ENCODE peak calls at places on chromosomes 2 and 18, in seven cellular contexts. P is cardiac muscle cell; U is CD4-positive, CD25-positive, alpha-beta regulatory T cell; G is transverse colon; I is HCT116; E is caudate nucleus; T is sigmoid colon. R is an unnamed sample.
A peak's percentile ranks its signal among the peaks of the same experiment; 100 is the strongest.

GRCh38 chr2:53970095-53970897 is 497 bp downstream of the PSME4 start:
- DNase-seq in U (peak; percentile 56), G (peak; percentile 40), T (peak; percentile 74), I (no peak), E (peak; percentile 50), P (peak; percentile 55), R (peak; percentile 77)

GRCh38 chr2:61187069-61187468 is 25.1 kb downstream of the C2orf74 start:
- DNase-seq in I (no peak), T (no peak), E (no peak), G (no peak), P (no peak), U (no peak), R (no peak)

GRCh38 chr2:209460151-209460761 is 36.4 kb downstream of the MAP2 start:
- DNase-seq in E (no peak), G (no peak), I (no peak), P (no peak), T (no peak), U (no peak), R (no peak)

GRCh38 chr18:8329186-8329771 is 280.0 kb upstream of the RAB12 start:
- DNase-seq in I (no peak), U (no peak), P (peak; percentile 68), T (no peak), E (no peak), G (no peak), R (peak; percentile 68)

GRCh38 chr2:208234786-208235185 is 20.1 kb downstream of the IDH1 start:
- DNase-seq in T (no peak), I (no peak), U (no peak), G (no peak), P (no peak), E (no peak), R (no peak)

GRCh38 chr2:156800781-156801366 is 364.7 kb downstream of the GPD2 start:
- DNase-seq in I (no peak), T (no peak), P (no peak), U (no peak), G (no peak), E (no peak), R (no peak)

GRCh38 chr2:71136174-71136573 is 5.7 kb downstream of the MPHOSPH10 start:
- DNase-seq in I (no peak), P (no peak), T (no peak), G (no peak), U (no peak), E (no peak), R (no peak)

GRCh38 chr2:234954551-234954992 is 2.8 kb downstream of the SH3BP4 start:
- DNase-seq in T (peak; percentile 49), E (no peak), U (no peak), P (peak; percentile 61), I (no peak), G (no peak), R (peak; percentile 32)

GRCh38 chr2:222794585-222795579 is 66.0 kb upstream of the ACSL3 start:
- DNase-seq in T (no peak), E (no peak), I (no peak), G (no peak), P (no peak), U (no peak), R (no peak)

GRCh38 chr2:231605607-231606091 is 13.0 kb downstream of the TEX44 start:
- DNase-seq in T (peak; percentile 76), I (no peak), U (no peak), P (no peak), E (peak; percentile 71), G (peak; percentile 17), R (peak; percentile 88)

GRCh38 chr2:201137505-201138400 is 21.8 kb downstream of the CFLAR start:
- DNase-seq in U (no peak), T (no peak), E (no peak), P (no peak), G (no peak), I (no peak), R (no peak)
- H3K27ac ChIP-seq in U (no peak overlapping the region), T (no peak overlapping the region), E (no peak overlapping the region), P (no peak overlapping the region), G (no peak overlapping the region), I (no peak overlapping the region), R (no peak overlapping the region)

GRCh38 chr2:168633200-168633599 is 169.2 kb upstream of the NOSTRIN start:
- DNase-seq in T (no peak), E (no peak), I (no peak), P (peak; percentile 39), U (no peak), G (no peak), R (no peak)

GRCh38 chr2:168635065-168635577 is 167.3 kb upstream of the NOSTRIN start:
- DNase-seq in U (no peak), E (no peak), P (peak; percentile 78), T (peak; percentile 93), I (no peak), G (peak; percentile 55), R (no peak)

GRCh38 chr2:168633895-168634294 is 168.5 kb upstream of the NOSTRIN start:
- DNase-seq in I (no peak), E (no peak), G (no peak), T (no peak), P (no peak), U (no peak), R (no peak)

DNA sequence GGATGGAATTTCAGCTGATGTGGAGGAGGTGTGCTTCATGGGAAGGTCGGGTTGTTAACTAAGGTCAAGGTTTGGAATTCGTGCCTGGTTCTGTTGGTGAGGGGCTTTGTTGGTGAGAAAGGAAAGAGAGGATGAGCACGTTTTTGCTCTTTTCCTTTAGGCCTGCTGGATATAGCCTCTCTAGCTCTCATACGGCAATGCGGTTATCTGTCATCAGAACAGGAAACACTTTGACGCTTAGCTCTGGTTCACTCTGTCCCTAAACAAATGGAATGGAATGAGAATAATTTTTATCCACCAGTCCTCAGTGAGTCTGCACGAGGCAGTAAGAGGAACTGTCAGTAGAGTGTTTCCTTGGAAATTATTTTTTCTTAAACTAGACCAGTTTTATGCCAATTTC is 169.7 kb upstream of the NOSTRIN start:
- DNase-seq in I (no peak), P (peak; percentile 93), G (no peak), T (no peak), E (no peak), U (no peak), R (no peak)
- H3K27ac ChIP-seq in I (no peak overlapping the region), P (peak overlapping the region; percentile 74), G (peak overlapping the region; percentile 74), T (peak overlapping the region; percentile 70), E (no peak overlapping the region), U (no peak overlapping the region), R (no peak overlapping the region)

DNA sequence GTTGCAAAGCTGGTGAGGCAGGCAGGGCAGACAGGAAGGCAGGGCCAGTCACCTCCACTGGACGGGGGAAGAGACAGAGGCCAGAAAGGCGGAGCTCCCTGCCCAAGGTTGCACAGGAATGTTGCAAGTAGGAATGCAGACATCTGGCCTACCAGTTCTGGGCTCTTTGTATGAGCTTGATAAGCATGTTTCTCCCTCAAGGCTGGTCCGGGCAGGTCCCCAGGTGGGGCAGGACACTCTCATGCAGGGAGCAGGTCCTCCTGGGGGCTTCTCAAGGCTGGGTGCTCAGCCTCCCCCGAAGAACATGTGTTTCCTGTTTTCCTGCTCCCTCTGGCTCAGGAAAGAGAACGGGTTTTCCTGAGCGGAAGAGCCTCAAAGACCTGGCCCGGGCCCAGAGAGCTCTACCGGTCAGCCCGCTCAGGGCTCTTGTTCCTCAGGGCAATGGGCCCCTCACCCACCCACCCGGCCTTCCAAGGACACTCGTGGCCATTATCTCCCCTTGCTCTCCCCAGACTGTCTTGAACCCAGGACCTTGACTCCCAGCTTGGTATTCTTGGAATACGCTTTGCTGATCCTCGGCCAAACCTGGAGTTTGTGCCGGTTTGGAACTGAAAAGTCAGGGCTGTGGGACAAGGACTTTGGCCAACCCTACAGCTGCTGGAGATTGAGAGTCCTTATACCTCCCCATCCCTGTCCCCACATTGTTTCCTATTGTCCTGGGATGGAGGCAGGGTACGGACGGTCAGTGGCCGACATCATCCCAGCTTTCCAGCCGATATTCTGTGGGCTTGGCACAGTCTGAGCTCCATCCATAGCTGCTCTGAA is 87.7 kb upstream of the HAAO start:
- DNase-seq in E (no peak), T (no peak), P (peak; percentile 63), G (no peak), U (no peak), I (no peak), R (no peak)
- H3K27ac ChIP-seq in E (no peak overlapping the region), T (peak overlapping the region; percentile 36), P (no peak overlapping the region), G (peak overlapping the region; percentile 24), U (no peak overlapping the region), I (no peak overlapping the region), R (no peak overlapping the region)

GRCh38 chr2:66577331-66578041 is 142.6 kb downstream of the MEIS1 start:
- DNase-seq in T (peak; percentile 82), E (no peak), U (no peak), G (no peak), P (no peak), I (no peak), R (no peak)
- H3K27ac ChIP-seq in T (peak overlapping the region; percentile 99), E (no peak overlapping the region), U (no peak overlapping the region), G (peak overlapping the region; percentile 87), P (peak overlapping the region; percentile 94), I (no peak overlapping the region), R (no peak overlapping the region)

GRCh38 chr2:196380098-196380497 is 208.7 kb upstream of the STK17B start:
- DNase-seq in I (no peak), T (no peak), U (no peak), P (no peak), E (no peak), G (no peak), R (no peak)
- H3K27ac ChIP-seq in I (no peak overlapping the region), T (no peak overlapping the region), U (no peak overlapping the region), P (no peak overlapping the region), E (no peak overlapping the region), G (peak overlapping the region; percentile 34), R (no peak overlapping the region)

GRCh38 chr2:11649093-11649492 is 20.9 kb downstream of the NTSR2 start:
- DNase-seq in E (no peak), T (peak; percentile 19), U (no peak), I (no peak), P (no peak), G (no peak), R (no peak)

GRCh38 chr2:11655495-11655894 is 14.5 kb downstream of the NTSR2 start:
- DNase-seq in T (no peak), I (no peak), P (no peak), E (no peak), G (no peak), U (no peak), R (no peak)

GRCh38 chr2:11652141-11652540 is 17.9 kb downstream of the NTSR2 start:
- DNase-seq in P (no peak), T (no peak), I (no peak), U (no peak), E (no peak), G (no peak), R (no peak)

GRCh38 chr2:11656252-11656651 is 13.7 kb downstream of the NTSR2 start:
- DNase-seq in I (no peak), G (no peak), P (no peak), E (no peak), T (no peak), U (no peak), R (no peak)

GRCh38 chr2:11652555-11652954 is 17.4 kb downstream of the NTSR2 start:
- DNase-seq in U (no peak), G (no peak), T (no peak), E (no peak), P (no peak), I (no peak), R (no peak)
- H3K27ac ChIP-seq in U (no peak overlapping the region), G (no peak overlapping the region), T (no peak overlapping the region), E (peak overlapping the region; percentile 64), P (no peak overlapping the region), I (no peak overlapping the region), R (no peak overlapping the region)

GRCh38 chr2:8475349-8476045 is 206.4 kb upstream of the ID2 start:
- DNase-seq in T (peak; percentile 44), I (no peak), E (no peak), G (no peak), P (no peak), U (no peak), R (peak; percentile 78)
- H3K27ac ChIP-seq in T (no peak overlapping the region), I (no peak overlapping the region), E (no peak overlapping the region), G (peak overlapping the region; percentile 74), P (no peak overlapping the region), U (peak overlapping the region; percentile 85), R (peak overlapping the region; percentile 35)

GRCh38 chr2:37338933-37339332 is 5.5 kb upstream of the QPCT start:
- DNase-seq in I (no peak), E (no peak), T (no peak), P (no peak), G (no peak), U (no peak), R (no peak)
- H3K27ac ChIP-seq in I (no peak overlapping the region), E (no peak overlapping the region), T (no peak overlapping the region), P (no peak overlapping the region), G (no peak overlapping the region), U (no peak overlapping the region), R (no peak overlapping the region)

R was measured in Karpas-422.